ENCODE peak calls at places on chromosomes 4 and X, in seven cellular contexts. C is cardiac muscle cell, K is upper lobe of left lung, D is ascending aorta, O is lower lobe of right lung, G is HAP-1, Y is stomach. H is an unnamed sample.

GRCh38 chr4:43234626-43235025 is 342.1 kb downstream of the GRXCR1 start:
- DNase-seq in K (no peak), D (no peak), C (peak; percentile 66), O (no peak), G (no peak), Y (no peak), H (no peak)

GRCh38 chr4:154616731-154617130 is 4.3 kb upstream of the FGG start:
- DNase-seq in G (no peak), Y (no peak), K (no peak), O (no peak), C (no peak), D (no peak), H (no peak)

GRCh38 chr4:140260227-140260626 is 106.2 kb upstream of the MAML3 start:
- DNase-seq in C (peak; percentile 33), D (no peak), K (no peak), O (no peak), G (no peak), Y (no peak), H (no peak)

GRCh38 chrX:118751950-118752783 is 24.8 kb downstream of the IL13RA1 start:
- DNase-seq in K (no peak), C (no peak), G (no peak), O (no peak), D (no peak), Y (no peak), H (no peak)

GRCh38 chrX:41923925-41924693 is 755 bp upstream of the CASK start:
- DNase-seq in G (peak; percentile 42), Y (peak; percentile 49), O (peak; percentile 41), D (no peak), K (peak; percentile 47), C (peak; percentile 61), H (peak; percentile 56)

GRCh38 chr4:3365871-3366842 is 73.3 kb downstream of the RGS12 start:
- DNase-seq in Y (no peak), G (no peak), D (no peak), O (no peak), K (no peak), C (no peak), H (no peak)

GRCh38 chr4:161178310-161178709 is 985.5 kb downstream of the FSTL5 start:
- DNase-seq in D (no peak), C (no peak), K (no peak), G (peak; percentile 91), Y (no peak), O (no peak), H (no peak)

GRCh38 chr4:43369036-43369594 is 476.6 kb downstream of the GRXCR1 start:
- DNase-seq in Y (no peak), D (no peak), O (no peak), K (no peak), G (no peak), C (no peak), H (no peak)

GRCh38 chrX:107440187-107440586 is 9.3 kb upstream of the FRMPD3 start:
- DNase-seq in K (no peak), Y (no peak), C (no peak), G (no peak), O (no peak), D (no peak), H (no peak)

GRCh38 chrX:9681422-9681821 is 84.2 kb downstream of the GPR143 start:
- DNase-seq in K (no peak), Y (no peak), D (no peak), O (no peak), G (no peak), C (peak; percentile 42), H (no peak)

GRCh38 chr4:56874918-56875317 is 32.8 kb upstream of the REST start:
- DNase-seq in C (no peak), G (peak; percentile 28), O (no peak), D (peak; percentile 0), K (no peak), Y (no peak), H (no peak)

GRCh38 chrX:11215191-11215921 is 77.9 kb upstream of the AMELX start:
- DNase-seq in C (no peak), G (no peak), O (no peak), K (no peak), D (no peak), Y (no peak), H (no peak)

GRCh38 chrX:8832582-8833378 is 31.6 kb upstream of the FAM9A start:
- DNase-seq in K (no peak), G (no peak), O (no peak), Y (no peak), C (no peak), D (no peak), H (no peak)

GRCh38 chr4:53840643-53841042 is 223.8 kb downstream of the CHIC2 start:
- DNase-seq in D (no peak), K (no peak), G (no peak), O (no peak), C (peak; percentile 54), Y (no peak), H (no peak)

GRCh38 chr4:165010991-165011390 is 20.8 kb upstream of the TRIM60 start:
- DNase-seq in C (no peak), K (no peak), Y (no peak), O (no peak), D (no peak), G (no peak), H (no peak)

GRCh38 chr4:122542411-122543236 is 78.2 kb downstream of the IL21 start:
- DNase-seq in G (no peak), D (no peak), Y (no peak), O (no peak), C (peak; percentile 75), K (no peak), H (no peak)

GRCh38 chrX:17465201-17465600 is 90.2 kb downstream of the NHS start:
- DNase-seq in Y (no peak), C (no peak), G (no peak), D (no peak), O (no peak), K (no peak), H (no peak)

GRCh38 chr4:37682701-37683401 is 3.3 kb downstream of the RELL1 start:
- DNase-seq in D (no peak), C (no peak), Y (no peak), K (no peak), G (no peak), O (no peak), H (no peak)

GRCh38 chr4:37675587-37676290 is 10.4 kb downstream of the RELL1 start:
- DNase-seq in O (no peak), G (no peak), C (no peak), D (no peak), K (peak; percentile 61), Y (peak; percentile 51), H (peak; percentile 39)

GRCh38 chr4:37674446-37674845 is 11.7 kb downstream of the RELL1 start:
- DNase-seq in K (no peak), G (no peak), Y (no peak), O (no peak), D (no peak), C (no peak), H (no peak)

GRCh38 chr4:37680089-37680488 is 6.1 kb downstream of the RELL1 start:
- DNase-seq in G (no peak), Y (no peak), D (no peak), O (no peak), C (no peak), K (no peak), H (no peak)

DNA sequence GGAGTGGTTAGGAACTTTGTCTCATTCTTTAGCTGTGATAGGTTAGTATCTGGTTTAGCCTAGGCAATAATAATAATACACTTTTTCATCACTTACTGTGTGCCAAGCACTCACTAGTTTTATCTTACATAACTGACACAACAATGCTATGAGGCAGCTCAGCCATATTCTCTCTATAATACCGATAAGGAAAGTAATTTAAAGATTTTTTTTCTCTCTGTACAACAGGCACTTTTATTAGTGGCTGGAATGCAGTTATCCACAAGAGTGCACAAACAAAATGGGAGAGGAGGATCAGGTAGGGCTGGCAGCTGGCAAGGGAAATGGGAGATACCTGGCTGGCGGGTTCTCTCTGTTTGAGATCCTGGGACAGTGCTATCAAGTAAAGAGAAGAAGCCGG is 7.6 kb downstream of the RELL1 start:
- DNase-seq in K (no peak), C (peak; percentile 61), G (no peak), Y (no peak), D (no peak), O (no peak), H (no peak)
- H3K4me1 ChIP-seq in K (peaks cover 31% of the 10 kb centered on the region), C (peaks cover 11% of the 10 kb centered on the region), G (no peaks in the 10 kb centered on the region), Y (peaks cover 51% of the 10 kb centered on the region), D (no peaks in the 10 kb centered on the region), O (peaks cover 62% of the 10 kb centered on the region), H (peaks cover 40% of the 10 kb centered on the region)

DNA sequence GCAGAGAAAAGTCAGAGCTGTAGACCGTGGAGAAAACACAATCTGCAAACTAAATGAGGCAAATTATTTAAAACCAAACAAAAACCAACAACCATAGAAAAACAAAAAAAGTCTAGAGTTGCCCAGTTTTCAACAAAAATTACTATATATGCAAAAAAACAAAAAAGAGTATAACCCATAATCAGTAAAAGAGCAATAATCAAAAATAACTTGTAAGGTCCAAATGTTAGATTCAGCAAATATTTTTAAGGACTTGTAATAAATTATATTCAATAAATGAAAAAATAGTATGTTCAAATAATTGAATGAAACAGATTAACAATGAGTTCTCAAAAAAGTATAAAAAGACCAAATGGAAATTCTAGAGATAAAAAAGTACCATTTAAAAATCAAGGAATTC is 130.5 kb downstream of the LRBA start:
- DNase-seq in C (no peak), G (no peak), D (no peak), O (no peak), K (no peak), Y (no peak), H (no peak)
- H3K4me3 ChIP-seq in C (no peak overlapping the region), G (no peak overlapping the region), D (no peak overlapping the region), O (no peak overlapping the region), K (no peak overlapping the region), Y (no peak overlapping the region), H (no peak overlapping the region)

GRCh38 chr4:185786422-185786821 is 25.6 kb downstream of the SORBS2 start:
- DNase-seq in Y (no peak), D (no peak), K (no peak), O (no peak), C (no peak), G (no peak), H (no peak)

GRCh38 chr4:185782523-185782922 is 29.5 kb downstream of the SORBS2 start:
- DNase-seq in C (peak; percentile 45), O (no peak), D (no peak), Y (no peak), G (no peak), K (no peak), H (no peak)

GRCh38 chr4:185780472-185780871 is 31.5 kb downstream of the SORBS2 start:
- DNase-seq in K (no peak), Y (no peak), O (no peak), G (no peak), D (no peak), C (no peak), H (no peak)

GRCh38 chr4:185781555-185782215 is 30.3 kb downstream of the SORBS2 start:
- DNase-seq in C (no peak), K (no peak), G (no peak), Y (no peak), O (no peak), D (no peak), H (no peak)

DNA sequence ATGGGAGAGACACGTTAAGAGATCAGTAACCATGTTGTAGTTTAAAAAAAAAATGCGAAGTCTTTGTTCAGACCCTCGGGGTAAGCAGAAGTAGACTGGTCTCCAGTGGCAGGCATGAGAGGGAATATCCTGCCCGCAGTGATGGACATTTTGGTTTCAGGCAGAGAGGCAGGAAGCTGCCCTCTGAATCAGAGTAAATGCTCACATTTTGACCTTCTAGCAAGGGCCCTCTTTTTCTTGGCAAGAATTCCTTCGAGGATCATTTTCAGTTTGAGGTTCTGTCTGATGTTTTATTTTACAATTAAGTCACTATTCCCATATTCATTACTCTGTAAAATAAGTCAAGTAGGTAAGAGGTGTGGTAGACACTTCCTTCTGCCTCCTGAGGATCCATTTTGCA is 28.4 kb downstream of the SORBS2 start:
- DNase-seq in K (no peak), D (no peak), G (no peak), Y (no peak), C (no peak), O (no peak), H (no peak)
- H3K36me3 ChIP-seq in K (no peaks in the 10 kb centered on the region), D (no peaks in the 10 kb centered on the region), G (no peaks in the 10 kb centered on the region), Y (no peaks in the 10 kb centered on the region), C (peaks cover 13% of the 10 kb centered on the region), O (no peaks in the 10 kb centered on the region), H (no peaks in the 10 kb centered on the region)

GRCh38 chrX:53290441-53291041 is 9.2 kb upstream of the IQSEC2 start:
- DNase-seq in K (no peak), O (no peak), D (peak; percentile 30), C (no peak), Y (no peak), G (no peak), H (no peak)
- H3K4me1 ChIP-seq in K (peaks cover 8% of the 10 kb centered on the region), O (peaks cover 11% of the 10 kb centered on the region), D (peaks cover 9% of the 10 kb centered on the region), C (no peaks in the 10 kb centered on the region), Y (peaks cover 6% of the 10 kb centered on the region), G (no peaks in the 10 kb centered on the region), H (peaks cover 12% of the 10 kb centered on the region)